ENCODE peak calls at places on chromosomes 13 and 19, in seven cellular contexts. One of them, this sample, is unnamed.

GRCh38 chr19:53916004-53916403 is 6.9 kb downstream of the CACNG7 start:
- DNase-seq in PC-9: no peak
- DNase-seq in psoas muscle: no peak
- DNase-seq in esophagus squamous epithelium: no peak
- DNase-seq in BE2C: no peak
- DNase-seq in right cardiac atrium: no peak
- DNase-seq in Karpas-422: no peak
- DNase-seq in this sample: no peak

GRCh38 chr19:58544591-58545285 is 874 bp downstream of the TRIM28 start:
- DNase-seq in PC-9: no peak
- DNase-seq in esophagus squamous epithelium: no peak
- DNase-seq in Karpas-422: peak; percentile 73
- DNase-seq in right cardiac atrium: no peak
- DNase-seq in BE2C: peak; percentile 60
- DNase-seq in psoas muscle: no peak
- DNase-seq in this sample: no peak

GRCh38 chr19:34265221-34265650 is 10.9 kb downstream of the GARRE1 start:
- DNase-seq in BE2C: peak; percentile 32
- DNase-seq in right cardiac atrium: peak; percentile 40
- DNase-seq in esophagus squamous epithelium: no peak
- DNase-seq in Karpas-422: no peak
- DNase-seq in PC-9: no peak
- DNase-seq in psoas muscle: no peak
- DNase-seq in this sample: no peak

GRCh38 chr13:95087746-95088305 is 213.4 kb downstream of the ABCC4 start:
- DNase-seq in PC-9: no peak
- DNase-seq in right cardiac atrium: no peak
- DNase-seq in psoas muscle: no peak
- DNase-seq in esophagus squamous epithelium: no peak
- DNase-seq in BE2C: no peak
- DNase-seq in Karpas-422: no peak
- DNase-seq in this sample: no peak

GRCh38 chr19:47445527-47445926 is 26.2 kb downstream of the SLC8A2 start:
- DNase-seq in Karpas-422: no peak
- DNase-seq in PC-9: no peak
- DNase-seq in BE2C: no peak
- DNase-seq in esophagus squamous epithelium: no peak
- DNase-seq in right cardiac atrium: no peak
- DNase-seq in psoas muscle: no peak
- DNase-seq in this sample: no peak

GRCh38 chr13:20442798-20443381 is 82.8 kb downstream of the CRYL1 start:
- DNase-seq in psoas muscle: no peak
- DNase-seq in right cardiac atrium: no peak
- DNase-seq in PC-9: no peak
- DNase-seq in BE2C: no peak
- DNase-seq in esophagus squamous epithelium: no peak
- DNase-seq in Karpas-422: no peak
- DNase-seq in this sample: no peak

GRCh38 chr13:51619614-51620013 is 35.4 kb downstream of the WDFY2 start:
- DNase-seq in PC-9: no peak
- DNase-seq in psoas muscle: no peak
- DNase-seq in BE2C: no peak
- DNase-seq in Karpas-422: no peak
- DNase-seq in right cardiac atrium: no peak
- DNase-seq in esophagus squamous epithelium: no peak
- DNase-seq in this sample: no peak

GRCh38 chr19:14118165-14119051 is 846 bp upstream of the PRKACA start:
- DNase-seq in BE2C: peak; percentile 34
- DNase-seq in right cardiac atrium: peak; percentile 89
- DNase-seq in esophagus squamous epithelium: peak; percentile 24
- DNase-seq in psoas muscle: peak; percentile 94
- DNase-seq in PC-9: no peak
- DNase-seq in Karpas-422: peak; percentile 50
- DNase-seq in this sample: peak; percentile 94

GRCh38 chr19:2034729-2035589 is 16.1 kb downstream of the MKNK2 start:
- DNase-seq in Karpas-422: peak; percentile 98
- DNase-seq in BE2C: peak; percentile 82
- DNase-seq in right cardiac atrium: no peak
- DNase-seq in PC-9: peak; percentile 32
- DNase-seq in psoas muscle: peak; percentile 89
- DNase-seq in esophagus squamous epithelium: no peak
- DNase-seq in this sample: no peak

GRCh38 chr13:94716016-94716415 is 3.7 kb upstream of the SOX21 start:
- DNase-seq in BE2C: no peak
- DNase-seq in psoas muscle: no peak
- DNase-seq in esophagus squamous epithelium: no peak
- DNase-seq in Karpas-422: no peak
- DNase-seq in right cardiac atrium: no peak
- DNase-seq in PC-9: no peak
- DNase-seq in this sample: no peak

GRCh38 chr13:76848596-76848995 is 37.6 kb downstream of the KCTD12 start:
- DNase-seq in PC-9: no peak
- DNase-seq in esophagus squamous epithelium: no peak
- DNase-seq in Karpas-422: no peak
- DNase-seq in right cardiac atrium: peak; percentile 56
- DNase-seq in BE2C: peak; percentile 43
- DNase-seq in psoas muscle: peak; percentile 72
- DNase-seq in this sample: no peak

GRCh38 chr13:111977184-111977516 is 89.8 kb upstream of the SOX1 start:
- DNase-seq in Karpas-422: no peak
- DNase-seq in esophagus squamous epithelium: no peak
- DNase-seq in BE2C: peak; percentile 58
- DNase-seq in psoas muscle: no peak
- DNase-seq in right cardiac atrium: no peak
- DNase-seq in PC-9: no peak
- DNase-seq in this sample: no peak

GRCh38 chr19:47028372-47028672 is 8.7 kb downstream of the NPAS1 start:
- DNase-seq in Karpas-422: no peak
- DNase-seq in psoas muscle: no peak
- DNase-seq in PC-9: no peak
- DNase-seq in right cardiac atrium: no peak
- DNase-seq in esophagus squamous epithelium: no peak
- DNase-seq in BE2C: peak; percentile 48
- DNase-seq in this sample: no peak

GRCh38 chr19:41552558-41552957 is 23.4 kb upstream of the CEACAM21 start:
- DNase-seq in BE2C: no peak
- DNase-seq in PC-9: no peak
- DNase-seq in Karpas-422: no peak
- DNase-seq in psoas muscle: no peak
- DNase-seq in right cardiac atrium: no peak
- DNase-seq in esophagus squamous epithelium: no peak
- DNase-seq in this sample: no peak

GRCh38 chr13:73820688-73821087 is 313.5 kb downstream of the KLF12 start:
- DNase-seq in esophagus squamous epithelium: no peak
- DNase-seq in psoas muscle: no peak
- DNase-seq in BE2C: no peak
- DNase-seq in right cardiac atrium: no peak
- DNase-seq in Karpas-422: peak; percentile 79
- DNase-seq in PC-9: no peak
- DNase-seq in this sample: no peak
- H3K4me3 ChIP-seq in esophagus squamous epithelium: no peak overlapping the region
- H3K4me3 ChIP-seq in psoas muscle: no peak overlapping the region
- H3K4me3 ChIP-seq in BE2C: no peak overlapping the region
- H3K4me3 ChIP-seq in right cardiac atrium: no peak overlapping the region
- H3K4me3 ChIP-seq in Karpas-422: peak overlapping the region; percentile 52
- H3K4me3 ChIP-seq in PC-9: no peak overlapping the region
- H3K4me3 ChIP-seq in this sample: no peak overlapping the region

DNA sequence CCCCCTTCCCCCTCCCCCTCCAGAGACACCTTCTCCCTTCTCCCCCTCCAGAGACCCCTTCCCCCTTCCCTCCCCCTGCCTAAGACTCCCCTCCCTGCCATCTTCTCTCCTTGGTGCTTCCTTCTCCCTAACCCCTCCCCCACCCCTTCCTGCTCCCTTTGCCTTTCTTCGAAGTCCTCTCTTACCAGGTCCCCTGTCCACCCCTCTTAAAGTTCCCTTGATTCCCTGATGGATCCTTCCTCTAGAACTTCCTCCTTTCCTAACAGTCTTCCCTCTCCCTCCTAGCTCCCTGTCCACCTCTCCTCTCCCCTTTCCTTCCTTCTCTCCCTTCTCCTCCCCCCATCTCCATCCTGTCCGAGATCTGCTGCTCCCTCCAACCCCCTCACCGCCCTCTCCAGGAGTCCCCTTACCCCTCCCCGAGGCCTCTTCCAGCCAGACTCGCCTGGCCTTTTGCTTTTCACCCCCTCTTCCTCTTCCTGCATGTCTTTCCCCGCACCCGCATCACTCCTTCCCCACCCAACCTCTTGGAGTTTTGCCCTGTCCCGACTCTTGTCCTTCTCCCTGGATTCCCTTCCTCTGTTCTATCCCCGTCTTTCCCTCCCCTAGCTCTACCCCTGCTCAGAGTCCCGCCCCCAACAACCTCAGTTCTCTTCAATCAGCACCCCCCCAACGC is 3.1 kb downstream of the TNFSF9 start:
- DNase-seq in Karpas-422: no peak
- DNase-seq in BE2C: no peak
- DNase-seq in psoas muscle: no peak
- DNase-seq in PC-9: no peak
- DNase-seq in right cardiac atrium: no peak
- DNase-seq in esophagus squamous epithelium: no peak
- DNase-seq in this sample: no peak
- H3K4me1 ChIP-seq in Karpas-422: peaks cover 67% of the 10 kb centered on the region
- H3K4me1 ChIP-seq in BE2C: no peaks in the 10 kb centered on the region
- H3K4me1 ChIP-seq in psoas muscle: peaks cover 7% of the 10 kb centered on the region
- H3K4me1 ChIP-seq in PC-9: peaks cover 16% of the 10 kb centered on the region
- H3K4me1 ChIP-seq in right cardiac atrium: peaks cover 2% of the 10 kb centered on the region
- H3K4me1 ChIP-seq in esophagus squamous epithelium: peaks cover 72% of the 10 kb centered on the region
- H3K4me1 ChIP-seq in this sample: peaks cover 4% of the 10 kb centered on the region

GRCh38 chr19:36257512-36257876 is 42.6 kb downstream of the ZNF146 start:
- DNase-seq in psoas muscle: peak; percentile 48
- DNase-seq in right cardiac atrium: peak; percentile 59
- DNase-seq in BE2C: peak; percentile 62
- DNase-seq in PC-9: no peak
- DNase-seq in esophagus squamous epithelium: no peak
- DNase-seq in Karpas-422: no peak
- DNase-seq in this sample: no peak
- H3K4me3 ChIP-seq in psoas muscle: peak overlapping the region; percentile 59
- H3K4me3 ChIP-seq in right cardiac atrium: peak overlapping the region; percentile 43
- H3K4me3 ChIP-seq in BE2C: peak overlapping the region; percentile 47
- H3K4me3 ChIP-seq in PC-9: no peak overlapping the region
- H3K4me3 ChIP-seq in esophagus squamous epithelium: peak overlapping the region; percentile 38
- H3K4me3 ChIP-seq in Karpas-422: no peak overlapping the region
- H3K4me3 ChIP-seq in this sample: peak overlapping the region; percentile 39

DNA sequence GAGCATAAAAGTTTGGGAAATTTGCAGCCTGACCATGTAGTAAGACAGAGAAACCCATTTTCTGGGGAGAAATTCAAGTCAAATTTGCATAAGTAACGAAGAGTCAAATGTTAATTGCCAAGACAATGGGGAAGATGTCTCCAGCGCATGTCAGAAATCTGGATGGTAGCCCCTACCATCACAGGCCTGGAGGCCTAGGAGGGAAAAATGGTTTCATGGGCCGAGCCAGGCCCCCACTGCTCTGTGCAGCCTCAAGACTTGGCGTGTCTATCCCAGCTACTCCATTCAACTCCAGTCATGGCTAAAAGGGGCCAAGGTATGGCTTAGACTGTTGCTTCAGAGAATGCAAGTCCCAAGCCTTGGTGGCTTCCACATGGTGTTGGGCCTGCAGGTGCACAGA is 269.8 kb downstream of the RFC3 start:
- DNase-seq in psoas muscle: no peak
- DNase-seq in esophagus squamous epithelium: no peak
- DNase-seq in PC-9: no peak
- DNase-seq in right cardiac atrium: no peak
- DNase-seq in BE2C: no peak
- DNase-seq in Karpas-422: no peak
- DNase-seq in this sample: no peak
- H3K4me1 ChIP-seq in psoas muscle: no peaks in the 10 kb centered on the region
- H3K4me1 ChIP-seq in esophagus squamous epithelium: no peaks in the 10 kb centered on the region
- H3K4me1 ChIP-seq in PC-9: no peaks in the 10 kb centered on the region
- H3K4me1 ChIP-seq in right cardiac atrium: no peaks in the 10 kb centered on the region
- H3K4me1 ChIP-seq in BE2C: no peaks in the 10 kb centered on the region
- H3K4me1 ChIP-seq in Karpas-422: no peaks in the 10 kb centered on the region
- H3K4me1 ChIP-seq in this sample: no peaks in the 10 kb centered on the region

DNA sequence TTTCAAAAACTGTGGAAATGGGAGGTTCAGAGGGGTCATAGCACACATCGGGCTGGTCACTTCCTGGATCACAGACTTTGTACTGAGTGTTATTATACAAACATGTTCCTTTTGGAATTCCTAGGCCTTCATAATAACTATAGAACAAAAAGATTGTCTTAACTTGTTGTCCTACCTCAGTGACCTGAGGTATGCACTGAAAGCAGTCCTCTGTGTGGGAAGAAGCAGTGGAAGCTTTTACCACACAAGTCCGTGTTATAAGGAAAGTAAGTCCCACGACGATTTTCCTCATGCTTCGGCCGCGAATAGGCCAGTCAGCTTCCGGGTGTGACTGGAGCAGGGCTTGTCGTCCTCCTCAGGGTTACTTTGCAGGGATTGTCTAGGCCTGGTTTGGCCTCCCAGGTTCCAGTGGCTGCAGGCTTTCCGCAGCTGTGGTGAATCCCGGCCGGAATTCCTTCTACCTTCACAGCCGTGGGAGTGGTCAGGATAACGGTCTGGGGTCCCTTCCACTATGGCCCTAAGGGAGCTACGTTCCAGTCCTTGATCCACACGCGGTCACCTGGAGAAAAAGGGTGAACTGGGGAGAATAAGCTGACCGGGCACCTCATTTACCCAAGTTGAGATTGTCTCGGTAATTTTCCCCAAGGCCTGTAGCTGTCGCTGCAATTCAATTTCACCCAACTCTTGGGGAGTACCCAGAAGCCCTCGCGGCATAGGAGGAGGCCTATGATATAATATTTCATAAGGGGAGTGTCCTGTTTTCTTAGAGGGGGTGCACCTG is 16.0 kb downstream of the NAPSA start:
- DNase-seq in esophagus squamous epithelium: no peak
- DNase-seq in Karpas-422: peak; percentile 94
- DNase-seq in PC-9: no peak
- DNase-seq in BE2C: no peak
- DNase-seq in psoas muscle: no peak
- DNase-seq in right cardiac atrium: no peak
- DNase-seq in this sample: no peak
- H3K4me3 ChIP-seq in esophagus squamous epithelium: no peak overlapping the region
- H3K4me3 ChIP-seq in Karpas-422: peak overlapping the region; percentile 53
- H3K4me3 ChIP-seq in PC-9: no peak overlapping the region
- H3K4me3 ChIP-seq in BE2C: no peak overlapping the region
- H3K4me3 ChIP-seq in psoas muscle: no peak overlapping the region
- H3K4me3 ChIP-seq in right cardiac atrium: no peak overlapping the region
- H3K4me3 ChIP-seq in this sample: no peak overlapping the region

GRCh38 chr13:35782793-35783192 is 306.3 kb upstream of the MAB21L1 start:
- DNase-seq in esophagus squamous epithelium: no peak
- DNase-seq in psoas muscle: no peak
- DNase-seq in BE2C: no peak
- DNase-seq in right cardiac atrium: no peak
- DNase-seq in Karpas-422: no peak
- DNase-seq in PC-9: no peak
- DNase-seq in this sample: no peak
- H3K4me1 ChIP-seq in esophagus squamous epithelium: peaks cover 3% of the 10 kb centered on the region
- H3K4me1 ChIP-seq in psoas muscle: no peaks in the 10 kb centered on the region
- H3K4me1 ChIP-seq in BE2C: peaks cover 29% of the 10 kb centered on the region
- H3K4me1 ChIP-seq in right cardiac atrium: no peaks in the 10 kb centered on the region
- H3K4me1 ChIP-seq in Karpas-422: no peaks in the 10 kb centered on the region
- H3K4me1 ChIP-seq in PC-9: no peaks in the 10 kb centered on the region
- H3K4me1 ChIP-seq in this sample: no peaks in the 10 kb centered on the region